ENCODE peak calls at places on chromosome 9, in eight cellular contexts. X is GM18507; N is effector memory CD8-positive, alpha-beta T cell; O is Daoy; B is HuH-7; E is WERI-Rb-1; M is A172; G is brain pericyte. J is an unnamed sample.

GRCh38 chr9:126942369-126942768 is 27.8 kb downstream of the RALGPS1 start:
- DNase-seq in G (no peak), E (no peak), N (no peak), B (no peak), X (no peak), M (no peak), O (no peak), J (no peak)

GRCh38 chr9:129383415-129384088 is 205.5 kb upstream of the IER5L start:
- DNase-seq in G (no peak), X (peak), E (peak), B (peak), O (no peak), M (no peak), N (peak), J (peak)

GRCh38 chr9:36991516-36992134 is 42.4 kb downstream of the PAX5 start:
- DNase-seq in N (no peak), M (no peak), X (no peak), G (no peak), O (peak), E (peak), B (peak), J (peak)

GRCh38 chr9:126805546-126806262 is 864 bp downstream of the ZBTB43 start:
- DNase-seq in B (no peak), N (peak), O (peak), G (peak), E (peak), M (peak), X (peak), J (peak)

GRCh38 chr9:17625644-17626388 is 47.0 kb downstream of the SH3GL2 start:
- DNase-seq in B (no peak), M (no peak), E (peak), O (peak), N (no peak), G (no peak), X (no peak), J (no peak)

GRCh38 chr9:88418715-88419540 is 30.7 kb downstream of the SPIN1 start:
- DNase-seq in B (no peak), N (no peak), X (no peak), O (peak), G (no peak), E (no peak), M (peak), J (peak)

GRCh38 chr9:31137850-31138160 is 1246.6 kb upstream of the ACO1 start:
- DNase-seq in N (no peak), X (no peak), O (no peak), B (no peak), G (no peak), E (no peak), M (peak), J (no peak)

GRCh38 chr9:79061766-79062165 is 510.0 kb upstream of the TLE4 start:
- DNase-seq in N (no peak), X (no peak), O (no peak), G (no peak), E (no peak), B (no peak), M (peak), J (peak)

GRCh38 chr9:99485461-99485860 is 263.4 kb downstream of the SEC61B start:
- DNase-seq in N (no peak), O (no peak), M (no peak), G (no peak), X (no peak), B (no peak), E (no peak), J (peak)

GRCh38 chr9:8874482-8874881 is 1074.9 kb upstream of the DMAC1 start:
- DNase-seq in B (no peak), M (no peak), N (no peak), O (no peak), G (no peak), X (no peak), E (no peak), J (no peak)

GRCh38 chr9:15622596-15622995 is 69.8 kb downstream of the CCDC171 start:
- DNase-seq in B (no peak), G (no peak), E (no peak), X (no peak), M (no peak), N (no peak), O (no peak), J (peak)

GRCh38 chr9:134068742-134069535 is 1.1 kb upstream of the BRD3 start:
- DNase-seq in G (no peak), N (no peak), B (peak), X (no peak), E (peak), M (no peak), O (no peak), J (no peak)

GRCh38 chr9:33161011-33161588 is 6.0 kb downstream of the B4GALT1 start:
- DNase-seq in B (no peak), X (no peak), N (peak), O (peak), M (peak), G (peak), E (peak), J (peak)

GRCh38 chr9:136902259-136902821 is 16.0 kb downstream of the TRAF2 start:
- DNase-seq in O (peak), X (peak), G (no peak), N (peak), E (no peak), M (peak), B (peak), J (peak)

GRCh38 chr9:16252631-16253030 is 617.8 kb downstream of the BNC2 start:
- DNase-seq in X (no peak), B (no peak), G (no peak), N (no peak), M (peak), E (no peak), O (no peak), J (no peak)

GRCh38 chr9:138068601-138069035 is 191.0 kb downstream of the CACNA1B start:
- DNase-seq in O (peak), G (no peak), N (no peak), X (no peak), M (no peak), E (no peak), B (no peak), J (no peak)

GRCh38 chr9:2026181-2026580 is 11.0 kb downstream of the SMARCA2 start:
- DNase-seq in M (no peak), E (no peak), X (no peak), O (no peak), N (no peak), B (no peak), G (no peak), J (no peak)

GRCh38 chr9:12816656-12817101 is 41.9 kb downstream of the LURAP1L start:
- DNase-seq in M (no peak), N (no peak), O (no peak), G (no peak), E (no peak), X (no peak), B (no peak), J (no peak)

GRCh38 chr9:122228906-122229837 is at the start of gene LHX6:
- DNase-seq in M (peak), N (no peak), G (no peak), B (no peak), O (peak), X (no peak), E (peak), J (peak)

GRCh38 chr9:89639367-89639795 is 34.6 kb downstream of the GADD45G start:
- DNase-seq in O (no peak), G (no peak), N (no peak), X (no peak), M (no peak), B (no peak), E (no peak), J (no peak)

GRCh38 chr9:8876303-8876702 is 1076.7 kb upstream of the DMAC1 start:
- DNase-seq in E (no peak), B (no peak), G (no peak), M (no peak), X (no peak), O (no peak), N (no peak), J (no peak)

GRCh38 chr9:109889456-109889855 is 109.5 kb downstream of the PALM2AKAP2 start:
- DNase-seq in M (no peak), X (no peak), O (no peak), E (no peak), G (no peak), B (no peak), N (no peak), J (no peak)

GRCh38 chr9:130542457-130543228 is 36.7 kb upstream of the FUBP3 start:
- DNase-seq in O (peak), B (no peak), X (no peak), G (no peak), M (no peak), E (no peak), N (no peak), J (peak)

GRCh38 chr9:70462300-70462699 is 47.8 kb upstream of the KLF9 start:
- DNase-seq in O (no peak), E (no peak), B (no peak), X (no peak), M (no peak), N (no peak), G (no peak), J (no peak)

GRCh38 chr9:83630938-83631457 is 8.1 kb downstream of the IDNK start:
- DNase-seq in B (no peak), E (peak), O (no peak), G (no peak), X (no peak), N (no peak), M (no peak), J (no peak)

GRCh38 chr9:2727966-2728613 is 10.8 kb downstream of the KCNV2 start:
- DNase-seq in O (peak), M (peak), G (peak), X (no peak), N (no peak), E (peak), B (peak), J (peak)

GRCh38 chr9:2120926-2121689 is 106.0 kb downstream of the SMARCA2 start:
- DNase-seq in O (peak), E (no peak), B (no peak), M (peak), N (no peak), X (no peak), G (no peak), J (peak)

GRCh38 chr9:36855443-36856315 is 178.4 kb downstream of the PAX5 start:
- DNase-seq in N (peak), E (peak), X (peak), G (no peak), O (peak), B (peak), M (peak), J (peak)

GRCh38 chr9:34084562-34084961 is 35.9 kb upstream of the UBAP2 start:
- DNase-seq in X (no peak), G (no peak), B (no peak), E (no peak), O (no peak), M (no peak), N (no peak), J (peak)

GRCh38 chr9:34025062-34025461 is 23.6 kb downstream of the UBAP2 start:
- DNase-seq in B (no peak), G (no peak), M (no peak), X (no peak), O (no peak), N (no peak), E (no peak), J (no peak)

GRCh38 chr9:127405344-127406125 is 8.6 kb downstream of the SLC2A8 start:
- DNase-seq in N (no peak), G (no peak), X (no peak), E (no peak), M (no peak), B (no peak), O (no peak), J (no peak)

GRCh38 chr9:115327441-115328122 is 209.6 kb upstream of the TNC start:
- DNase-seq in B (no peak), E (no peak), N (no peak), O (no peak), G (no peak), X (no peak), M (no peak), J (no peak)

GRCh38 chr9:37311938-37312730 is 110.4 kb upstream of the GRHPR start:
- DNase-seq in G (no peak), N (no peak), M (peak), E (no peak), X (no peak), O (no peak), B (no peak), J (no peak)

J was measured in RPMI7951.